ENCODE peak calls at places on chromosomes 5 and 9, in six cellular contexts. S, Y, N, C, G and O are unnamed samples.

GRCh38 chr9:123150708-123151503 is 117.4 kb downstream of the GPR21 start:
- DNase-seq in N (no peak), S (no peak), G (no peak), C (no peak), Y (no peak), O (no peak)

GRCh38 chr9:96245399-96245798 is 56.6 kb downstream of the HSD17B3 start:
- DNase-seq in C (no peak), G (no peak), Y (no peak), S (no peak), N (no peak), O (no peak)

GRCh38 chr9:129330711-129331279 is 152.7 kb upstream of the IER5L start:
- DNase-seq in G (no peak), Y (no peak), S (no peak), N (no peak), C (no peak), O (no peak)

GRCh38 chr5:130651440-130651839 is 513.6 kb downstream of the HINT1 start:
- DNase-seq in S (no peak), G (no peak), C (no peak), Y (no peak), N (no peak), O (no peak)

GRCh38 chr9:109912082-109912581 is 132.1 kb downstream of the PALM2AKAP2 start:
- DNase-seq in N (no peak), C (no peak), S (no peak), G (no peak), Y (no peak), O (no peak)

GRCh38 chr9:81522721-81523551 is 166.4 kb downstream of the TLE1 start:
- DNase-seq in N (peak), G (no peak), S (peak), Y (no peak), C (no peak), O (peak)

GRCh38 chr9:37437616-37438015 is 15.1 kb downstream of the GRHPR start:
- DNase-seq in N (no peak), Y (no peak), C (no peak), G (no peak), S (no peak), O (no peak)

GRCh38 chr9:133075925-133076324 is 14.1 kb downstream of the CEL start:
- DNase-seq in S (no peak), N (no peak), Y (no peak), C (no peak), G (no peak), O (peak)

GRCh38 chr5:128681764-128682664 is 144.0 kb upstream of the FBN2 start:
- DNase-seq in S (no peak), G (no peak), Y (no peak), N (no peak), C (no peak), O (no peak)

GRCh38 chr5:140242890-140243585 is 59.9 kb downstream of the PFDN1 start:
- DNase-seq in N (no peak), S (no peak), C (no peak), G (no peak), Y (no peak), O (no peak)

GRCh38 chr5:56175465-56175864 is 57.7 kb downstream of the ANKRD55 start:
- DNase-seq in N (peak), C (no peak), S (no peak), Y (no peak), G (no peak), O (no peak)

GRCh38 chr5:17037751-17038150 is 101.7 kb upstream of the MYO10 start:
- DNase-seq in C (no peak), G (no peak), Y (no peak), S (no peak), N (no peak), O (no peak)

GRCh38 chr9:121637441-121638222 is 13.8 kb upstream of the DAB2IP start:
- DNase-seq in N (no peak), G (no peak), Y (no peak), C (no peak), S (peak), O (no peak)

GRCh38 chr5:137252513-137252912 is 246.6 kb downstream of the SPOCK1 start:
- DNase-seq in N (no peak), G (no peak), S (no peak), C (no peak), Y (no peak), O (no peak)

GRCh38 chr5:139178948-139179347 is 19.2 kb downstream of the SIL1 start:
- DNase-seq in S (no peak), G (no peak), N (peak), Y (no peak), C (no peak), O (no peak)

GRCh38 chr5:115372121-115372520 is 75.7 kb upstream of the CCDC112 start:
- DNase-seq in C (no peak), Y (no peak), G (no peak), N (no peak), S (no peak), O (no peak)

GRCh38 chr9:8750639-8751041 is 951.1 kb upstream of the DMAC1 start:
- DNase-seq in N (no peak), C (no peak), Y (no peak), S (peak), G (no peak), O (no peak)

GRCh38 chr5:154606246-154606645 is 128.2 kb upstream of the HAND1 start:
- DNase-seq in C (no peak), N (no peak), Y (no peak), G (no peak), S (no peak), O (no peak)

GRCh38 chr9:27602107-27602836 is 29.0 kb upstream of the C9orf72 start:
- DNase-seq in S (no peak), C (no peak), Y (no peak), G (no peak), N (no peak), O (no peak)

GRCh38 chr9:3848445-3849114 is 322.8 kb upstream of the RFX3 start:
- DNase-seq in Y (no peak), C (no peak), G (no peak), S (peak), N (peak), O (peak)

GRCh38 chr5:145484195-145484594 is 350.9 kb downstream of the PRELID2 start:
- DNase-seq in N (no peak), S (no peak), Y (no peak), C (no peak), G (no peak), O (no peak)

GRCh38 chr5:180340856-180341255 is 12.3 kb downstream of the GFPT2 start:
- DNase-seq in C (no peak), G (no peak), N (no peak), S (no peak), Y (no peak), O (no peak)

GRCh38 chr5:68644971-68645370 is 429.4 kb downstream of the PIK3R1 start:
- DNase-seq in C (peak), S (no peak), Y (peak), N (no peak), G (peak), O (no peak)

GRCh38 chr5:35339616-35340100 is 109.4 kb upstream of the PRLR start:
- DNase-seq in S (no peak), Y (no peak), C (no peak), N (no peak), G (no peak), O (no peak)

GRCh38 chr5:142982821-142983200 is 212.6 kb downstream of the ARHGAP26 start:
- DNase-seq in C (no peak), Y (no peak), N (peak), G (no peak), S (no peak), O (no peak)

GRCh38 chr9:100064872-100065581 is 33.8 kb downstream of the ERP44 start:
- DNase-seq in C (no peak), N (no peak), G (no peak), S (no peak), Y (no peak), O (no peak)

GRCh38 chr9:6787793-6788174 is 30.0 kb downstream of the KDM4C start:
- DNase-seq in G (no peak), N (no peak), C (no peak), Y (no peak), S (no peak), O (no peak)

GRCh38 chr9:81737871-81738507 is 48.6 kb upstream of the TLE1 start:
- DNase-seq in N (no peak), C (no peak), S (no peak), G (no peak), Y (no peak), O (peak)

GRCh38 chr9:133973791-133974630 is 18.1 kb downstream of the VAV2 start:
- DNase-seq in S (peak), N (no peak), Y (no peak), C (no peak), G (no peak), O (peak)

GRCh38 chr9:92384373-92384772 is 20.0 kb downstream of the OGN start:
- DNase-seq in Y (no peak), G (no peak), N (no peak), S (no peak), C (no peak), O (no peak)

DNA sequence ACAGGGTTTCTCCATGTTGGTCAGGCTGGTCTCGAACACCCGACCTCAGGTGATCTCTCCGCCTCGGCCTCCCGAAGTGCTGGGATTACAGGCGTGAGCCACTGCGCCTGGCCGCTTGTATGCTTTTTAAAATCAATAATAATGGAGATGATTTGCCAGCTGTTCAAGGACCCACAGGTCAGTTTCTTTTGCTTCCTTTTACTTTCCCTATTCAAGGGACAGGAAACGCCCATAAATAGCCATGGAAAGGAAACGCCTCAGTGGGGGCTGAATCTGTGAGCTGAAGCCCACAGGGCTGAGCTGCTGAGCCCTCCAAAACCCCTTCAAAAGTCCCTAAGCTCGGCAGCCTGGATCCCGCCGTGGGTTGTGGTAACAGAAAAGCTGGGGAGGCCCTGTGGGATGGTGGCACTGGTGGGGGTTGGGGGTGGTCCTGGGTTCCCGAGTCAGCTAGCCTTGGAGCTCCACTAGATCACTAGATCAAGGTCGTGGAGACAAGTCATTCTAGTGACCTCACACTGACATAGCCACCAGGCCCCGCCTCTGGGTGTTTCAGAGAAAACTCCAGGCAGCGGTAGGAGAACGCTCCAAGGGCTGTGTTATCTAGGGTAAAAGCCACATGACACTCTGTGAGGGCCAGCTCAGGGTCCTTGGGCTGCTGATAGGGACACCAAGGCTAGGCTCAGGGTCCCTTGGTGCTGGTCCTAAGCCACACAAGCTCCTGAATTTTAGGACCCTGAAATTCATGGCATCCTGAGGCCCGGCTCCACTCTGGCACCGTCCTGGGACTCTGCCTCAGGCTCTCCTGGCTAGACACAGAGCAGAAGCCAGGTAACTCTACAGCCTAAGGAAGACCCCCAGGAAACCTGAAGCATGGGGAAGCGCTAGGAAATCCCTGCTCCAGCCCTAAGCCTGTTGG is 18.0 kb upstream of the DUSP1 start:
- DNase-seq in Y (no peak), G (no peak), S (no peak), N (peak), C (no peak), O (peak)
- TF ChIP-seq TAF1 in Y (no peak), G (no peak), S (no peak), N (no peak), C (no peak), O (peak)

GRCh38 chr5:42366051-42366450 is 57.2 kb upstream of the GHR start:
- DNase-seq in Y (no peak), N (no peak), S (no peak), C (no peak), G (no peak), O (no peak)
- TF ChIP-seq TAF1 in Y (no peak), N (no peak), S (no peak), C (no peak), G (no peak), O (no peak)

GRCh38 chr9:85344901-85345300 is 396.9 kb downstream of the AGTPBP1 start:
- DNase-seq in N (no peak), C (no peak), G (no peak), S (no peak), Y (no peak), O (no peak)

GRCh38 chr9:85347541-85347940 is 394.2 kb downstream of the AGTPBP1 start:
- DNase-seq in N (no peak), Y (no peak), G (no peak), C (no peak), S (no peak), O (no peak)

DNA sequence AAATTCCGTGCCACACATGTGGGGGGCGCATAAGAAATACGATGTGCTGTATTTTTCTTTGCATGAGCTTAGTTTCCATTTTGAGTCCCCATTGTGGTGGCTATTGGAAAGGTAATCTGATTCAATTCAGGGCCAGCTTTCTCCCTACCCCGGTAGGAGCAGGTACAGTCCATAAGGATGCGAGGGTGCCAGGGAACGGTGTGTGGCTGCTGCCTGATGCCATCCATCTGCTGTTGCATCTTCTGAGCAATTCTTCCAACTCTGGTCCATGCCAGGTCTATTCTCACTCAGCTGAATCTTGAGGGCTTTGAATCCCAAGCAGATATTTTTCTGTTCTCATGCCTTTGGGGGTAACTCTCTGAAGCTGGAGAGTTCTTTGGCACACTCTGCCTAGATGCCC is 392.7 kb downstream of the AGTPBP1 start:
- DNase-seq in N (no peak), S (no peak), Y (no peak), C (no peak), G (no peak), O (no peak)
- TF ChIP-seq TAF1 in N (no peak), S (no peak), Y (no peak), C (no peak), G (no peak), O (no peak)

GRCh38 chr9:114336699-114337395 is 7.2 kb downstream of the ORM2 start:
- DNase-seq in S (no peak), Y (no peak), G (no peak), C (no peak), N (no peak), O (no peak)
- TF ChIP-seq TAF1 in S (no peak), Y (no peak), G (no peak), C (no peak), N (no peak), O (no peak)

GRCh38 chr5:90055831-90056328 is 353.7 kb downstream of the CETN3 start:
- DNase-seq in G (no peak), Y (no peak), C (no peak), S (no peak), N (no peak), O (no peak)
- TF ChIP-seq TAF1 in G (no peak), Y (no peak), C (no peak), S (no peak), N (no peak), O (no peak)

GRCh38 chr9:419571-420156 is 205.0 kb downstream of the DOCK8 start:
- DNase-seq in S (no peak), N (no peak), C (no peak), Y (no peak), G (no peak), O (no peak)

DNA sequence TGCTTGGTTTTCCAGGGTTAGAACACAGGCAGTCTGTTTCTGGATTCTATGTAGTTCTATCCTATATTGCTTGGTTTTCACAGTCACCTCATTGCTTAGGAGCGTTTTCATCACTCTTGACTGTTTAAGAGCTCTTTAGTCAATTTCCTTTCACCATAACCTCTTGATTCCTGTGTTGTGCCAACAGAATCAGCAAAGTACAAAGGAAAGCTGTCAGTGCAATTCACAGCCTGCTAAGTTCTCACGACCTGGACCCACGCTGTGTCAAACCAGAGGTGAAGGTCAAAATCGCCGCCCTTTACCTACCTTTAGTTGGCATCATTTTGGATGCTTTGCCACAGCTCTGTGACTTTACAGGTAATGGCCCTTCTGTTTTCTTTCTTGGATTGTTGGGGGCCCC is 199.9 kb downstream of the DOCK8 start:
- DNase-seq in C (no peak), G (no peak), N (no peak), S (no peak), Y (no peak), O (no peak)
- TF ChIP-seq TAF1 in C (no peak), G (no peak), N (no peak), S (no peak), Y (no peak), O (no peak)

GRCh38 chr5:112823656-112824055 is 37.4 kb upstream of the SRP19 start:
- DNase-seq in S (no peak), N (no peak), G (no peak), C (no peak), Y (no peak), O (no peak)
- TF ChIP-seq TAF1 in S (no peak), N (no peak), G (no peak), C (no peak), Y (no peak), O (no peak)

DNA sequence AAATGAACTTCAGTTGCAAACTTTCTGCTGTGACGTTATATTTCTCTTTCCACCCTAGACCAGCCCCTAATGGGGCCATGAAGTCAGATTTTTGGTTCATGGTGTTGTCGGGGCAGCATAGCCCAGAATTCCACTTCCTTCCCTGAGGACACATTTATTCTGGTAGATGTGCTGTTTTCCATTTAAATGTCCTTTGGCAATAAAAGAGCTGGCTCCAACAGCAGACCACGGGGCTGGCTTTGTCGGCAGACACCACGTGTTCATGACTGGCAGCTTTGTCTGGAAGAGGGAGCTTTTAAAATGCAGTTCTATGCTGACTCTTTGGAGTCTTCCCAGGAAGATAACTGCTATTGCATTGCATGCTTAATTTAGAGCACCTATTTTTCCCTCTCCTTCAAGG is 17.6 kb upstream of the LCP2 start:
- DNase-seq in Y (no peak), C (no peak), G (no peak), N (peak), S (no peak), O (no peak)
- TF ChIP-seq TAF1 in Y (no peak), C (no peak), G (no peak), N (no peak), S (no peak), O (no peak)

GRCh38 chr9:126423022-126423708 is 96.5 kb downstream of the MVB12B start:
- DNase-seq in Y (no peak), C (no peak), N (no peak), S (peak), G (no peak), O (no peak)

GRCh38 chr9:126419475-126419874 is 92.8 kb downstream of the MVB12B start:
- DNase-seq in N (no peak), S (no peak), G (no peak), Y (no peak), C (no peak), O (no peak)

GRCh38 chr9:126421567-126422428 is 95.2 kb downstream of the MVB12B start:
- DNase-seq in C (no peak), G (no peak), S (no peak), Y (no peak), N (no peak), O (no peak)

GRCh38 chr9:126420148-126420547 is 93.5 kb downstream of the MVB12B start:
- DNase-seq in C (no peak), Y (no peak), N (no peak), S (no peak), G (no peak), O (no peak)

DNA sequence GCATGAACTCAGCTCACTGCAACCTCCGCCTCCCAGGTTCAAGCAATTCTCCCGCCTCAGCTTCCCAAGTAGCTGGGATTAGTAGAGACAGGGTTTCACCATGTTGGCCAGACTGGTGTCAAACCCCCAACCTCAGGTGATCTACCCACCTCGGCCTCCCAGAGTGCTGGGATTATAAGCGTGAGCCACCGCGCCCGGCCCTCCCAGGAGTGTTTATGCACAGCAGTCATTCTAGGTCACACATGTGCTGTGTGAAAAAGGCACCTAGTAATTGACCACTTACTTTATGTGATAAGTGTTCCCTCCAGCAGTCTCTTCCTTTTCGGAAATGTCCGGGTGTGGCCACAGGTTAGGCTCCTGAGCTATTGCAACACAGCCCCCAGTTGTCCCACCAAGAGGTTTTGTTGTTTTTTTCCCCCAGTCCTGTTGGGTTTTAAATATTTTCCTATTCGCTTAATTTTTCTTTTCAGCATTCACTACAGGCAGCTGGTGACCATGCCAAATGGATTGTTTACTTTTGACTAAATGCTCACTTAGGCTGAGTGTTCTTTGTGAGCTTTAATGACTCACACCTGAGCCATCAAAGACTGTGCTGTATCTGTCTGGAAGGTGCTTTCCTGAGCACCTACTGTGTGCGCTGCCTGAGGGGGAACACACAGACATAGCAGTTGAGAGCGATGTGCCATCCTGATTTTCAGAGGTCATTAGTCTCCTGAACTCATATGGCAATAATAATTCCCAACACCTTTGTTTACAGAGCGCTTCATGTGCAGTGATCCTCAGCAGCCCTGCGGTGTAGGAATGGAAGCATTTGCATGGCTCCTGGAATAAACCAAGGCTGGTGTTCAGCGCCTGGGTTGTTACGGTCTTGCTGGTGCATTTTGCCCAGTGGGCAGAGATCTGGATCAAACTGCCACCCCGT is 94.3 kb downstream of the MVB12B start:
- DNase-seq in Y (no peak), S (no peak), C (no peak), G (no peak), N (no peak), O (peak)
- TF ChIP-seq TAF1 in Y (no peak), S (no peak), C (no peak), G (no peak), N (no peak), O (no peak)